ENCODE peak calls at places on chromosomes 16 and 17, in six cellular contexts. L is fibroblast of mammary gland; T is GM12878; S is CD4-positive, alpha-beta T cell; X is mesothelial cell of epicardium; H is retinal pigment epithelial cell. I is an unnamed sample.

GRCh38 chr16:8863594-8864424 is 5.0 kb downstream of the CARHSP1 start:
- DNase-seq in L (peak; percentile 31), T (no peak), S (no peak), X (no peak), H (no peak), I (no peak)

GRCh38 chr17:74525781-74526288 is 5.4 kb downstream of the CD300LB start:
- DNase-seq in L (no peak), T (no peak), S (no peak), X (peak; percentile 19), H (no peak), I (no peak)

GRCh38 chr17:8366231-8366630 is 10.3 kb downstream of the KRABD2 start:
- DNase-seq in L (peak; percentile 81), T (no peak), S (no peak), X (no peak), H (peak; percentile 39), I (no peak)

GRCh38 chr17:31663576-31663975 is 195.5 kb downstream of the COPRS start:
- DNase-seq in L (peak; percentile 39), T (no peak), S (no peak), X (no peak), H (no peak), I (no peak)

GRCh38 chr16:23836404-23837291 is 865 bp downstream of the PRKCB start:
- DNase-seq in L (no peak), T (no peak), S (peak; percentile 27), X (peak; percentile 38), H (no peak), I (no peak)

GRCh38 chr17:4436846-4437245 is 3.1 kb downstream of the SPNS3 start:
- DNase-seq in L (no peak), T (no peak), S (no peak), X (no peak), H (no peak), I (no peak)

GRCh38 chr17:9174779-9175574 is 153.7 kb downstream of the NTN1 start:
- DNase-seq in L (no peak), T (no peak), S (no peak), X (no peak), H (no peak), I (no peak)

GRCh38 chr16:64412578-64413280 is 709.1 kb downstream of the CDH11 start:
- DNase-seq in L (peak; percentile 77), T (no peak), S (no peak), X (no peak), H (no peak), I (no peak)

GRCh38 chr16:10009691-10010090 is 172.5 kb downstream of the GRIN2A start:
- DNase-seq in L (no peak), T (no peak), S (no peak), X (no peak), H (no peak), I (no peak)

GRCh38 chr17:45868276-45868675 is 23.6 kb downstream of the SPPL2C start:
- DNase-seq in L (peak; percentile 57), T (no peak), S (no peak), X (no peak), H (no peak), I (no peak)

GRCh38 chr16:2739555-2740435 is 12.6 kb upstream of the SRRM2 start:
- DNase-seq in L (no peak), T (no peak), S (no peak), X (no peak), H (no peak), I (no peak)

GRCh38 chr16:85662976-85663830 is 25.6 kb downstream of the GINS2 start:
- DNase-seq in L (no peak), T (no peak), S (no peak), X (no peak), H (no peak), I (no peak)

GRCh38 chr17:17208013-17208412 is 1.9 kb upstream of the PLD6 start:
- DNase-seq in L (no peak), T (no peak), S (no peak), X (no peak), H (no peak), I (no peak)

DNA sequence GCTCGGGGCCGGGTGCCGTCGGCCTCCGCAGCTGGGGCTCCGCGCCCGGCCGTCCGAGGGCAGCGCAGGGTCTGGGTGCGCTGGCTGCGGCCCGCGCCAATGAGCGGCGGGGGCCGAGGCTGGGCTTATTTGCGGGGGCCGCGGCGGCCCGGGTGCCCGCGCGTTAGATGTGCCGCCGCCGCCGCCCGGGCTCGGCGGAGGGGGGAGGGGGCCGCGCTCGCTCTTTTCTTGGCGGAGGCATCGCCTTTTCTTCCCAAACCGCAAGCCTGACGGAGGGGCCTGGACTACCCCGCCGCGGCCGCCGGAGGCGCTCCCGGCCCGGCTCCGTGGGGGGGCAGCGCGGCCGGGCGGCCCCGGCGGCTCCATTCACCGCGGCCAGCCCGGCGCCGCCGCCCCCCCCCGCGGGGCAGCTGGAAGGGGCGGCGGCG is at the start of gene NOTUM:
- DNase-seq in L (no peak), T (no peak), S (no peak), X (no peak), H (no peak), I (no peak)
- TF ChIP-seq CTCF in L (no peak), T (peak; percentile 9), S (no peak), X (peak; percentile 12), H (peak; percentile 26), I (peak; percentile 45)

DNA sequence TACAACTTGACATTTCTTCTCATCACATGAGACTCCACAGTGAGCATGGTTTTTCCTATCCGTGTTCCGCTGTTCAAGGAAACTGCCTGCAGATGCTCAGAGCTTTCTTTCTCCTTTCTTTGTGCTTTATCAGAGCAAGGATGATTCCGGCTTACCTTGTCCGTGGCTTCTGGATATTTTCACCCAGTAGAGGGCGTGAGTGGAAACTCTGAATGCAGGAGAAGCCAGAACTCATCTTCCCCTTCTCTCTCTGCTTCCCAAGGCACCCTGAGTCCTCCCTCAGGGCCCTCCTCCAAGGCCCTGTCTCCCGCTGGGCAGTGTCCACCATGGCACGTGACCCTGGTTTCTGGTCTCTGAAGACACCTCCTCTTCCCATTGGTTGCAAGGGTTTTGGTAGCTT is 721.1 kb upstream of the RBFOX1 start:
- DNase-seq in L (no peak), T (no peak), S (no peak), X (no peak), H (no peak), I (no peak)
- TF ChIP-seq CTCF in L (no peak), T (no peak), S (no peak), X (no peak), H (no peak), I (peak; percentile 38)

GRCh38 chr16:81582655-81583441 is 138.2 kb downstream of the CMIP start:
- DNase-seq in L (no peak), T (no peak), S (no peak), X (no peak), H (no peak), I (no peak)
- TF ChIP-seq CTCF in L (no peak), T (no peak), S (no peak), X (no peak), H (peak; percentile 8), I (no peak)

GRCh38 chr16:22123146-22123545 is 30.8 kb downstream of the VWA3A start:
- DNase-seq in L (peak; percentile 10), T (no peak), S (no peak), X (no peak), H (no peak), I (no peak)
- TF ChIP-seq CTCF in L (peak; percentile 20), T (peak; percentile 17), S (no peak), X (no peak), H (no peak), I (no peak)